ENCODE peak calls at places on chromosomes 2 and 18, in four cellular contexts. N is lung; V is left ventricle myocardium superior; X is stimulated activated naive B cell treated with anti-CD40 and anti-IgM and Interleukin-4, amounts not matched to agents 10 μg/mL and 1 μg/mL and 100 μg/mL, for 72 hours. E is an unnamed sample.

GRCh38 chr2:31397099-31397498 is 17.4 kb downstream of the XDH start:
- DNase-seq in N (peak), X (no peak), V (peak), E (no peak)

GRCh38 chr2:186862869-186863709 is 14.1 kb upstream of the ZSWIM2 start:
- DNase-seq in V (no peak), X (no peak), N (no peak), E (no peak)

GRCh38 chr2:97755491-97755890 is 42.1 kb downstream of the ZAP70 start:
- DNase-seq in N (no peak), V (no peak), X (no peak), E (no peak)

GRCh38 chr2:132416080-132416911 is at the start of gene GPR39:
- DNase-seq in N (peak), X (no peak), V (peak), E (no peak)

GRCh38 chr2:133194068-133194655 is 374.1 kb downstream of the NCKAP5 start:
- DNase-seq in V (no peak), X (no peak), N (no peak), E (no peak)

GRCh38 chr2:121530210-121530562 is 494 bp upstream of the RNU4ATAC start:
- DNase-seq in X (peak), N (peak), V (peak), E (peak)

GRCh38 chr2:43127941-43128561 is 98.4 kb downstream of the ZFP36L2 start:
- DNase-seq in N (no peak), X (no peak), V (no peak), E (peak)

GRCh38 chr18:79819951-79820351 is 22.2 kb downstream of the KCNG2 start:
- DNase-seq in N (no peak), X (peak), V (no peak), E (peak)

GRCh38 chr2:207167129-207167923 is 1.6 kb upstream of the KLF7 start:
- DNase-seq in X (peak), N (no peak), V (no peak), E (no peak)

GRCh38 chr2:25586726-25587144 is 86.6 kb downstream of the DTNB start:
- DNase-seq in N (no peak), X (no peak), V (no peak), E (no peak)

E was measured in spleen.